ENCODE peak calls at places on chromosomes 5 and 9, in seven cellular contexts. One of them, this sample, is unnamed.

GRCh38 chr9:136947955-136948510 is 3.0 kb downstream of the C8G start:
- DNase-seq in stimulated activated CD4-positive, alpha-beta T cell treated with anti-CD3 and anti-CD28 coated beads, Interleukin-1b, Interleukin-23, amount 100 ng/mL, for 24 hours: no peak
- DNase-seq in naive thymus-derived CD8-positive, alpha-beta T cell: no peak
- DNase-seq in PC-3: peak
- DNase-seq in AG09319: no peak
- DNase-seq in AG04450: no peak
- DNase-seq in DMS 273 treated with DMSO at 0.1 percent for 48 hours: no peak
- DNase-seq in this sample: peak

GRCh38 chr5:97501965-97502305 is 318.9 kb upstream of the RIOK2 start:
- DNase-seq in stimulated activated CD4-positive, alpha-beta T cell treated with anti-CD3 and anti-CD28 coated beads, Interleukin-1b, Interleukin-23, amount 100 ng/mL, for 24 hours: no peak
- DNase-seq in naive thymus-derived CD8-positive, alpha-beta T cell: no peak
- DNase-seq in PC-3: peak
- DNase-seq in AG09319: no peak
- DNase-seq in AG04450: no peak
- DNase-seq in DMS 273 treated with DMSO at 0.1 percent for 48 hours: no peak
- DNase-seq in this sample: no peak

GRCh38 chr9:116767219-116767618 is 80.1 kb downstream of the TRIM32 start:
- DNase-seq in stimulated activated CD4-positive, alpha-beta T cell treated with anti-CD3 and anti-CD28 coated beads, Interleukin-1b, Interleukin-23, amount 100 ng/mL, for 24 hours: no peak
- DNase-seq in naive thymus-derived CD8-positive, alpha-beta T cell: no peak
- DNase-seq in PC-3: no peak
- DNase-seq in AG09319: no peak
- DNase-seq in AG04450: no peak
- DNase-seq in DMS 273 treated with DMSO at 0.1 percent for 48 hours: no peak
- DNase-seq in this sample: no peak

GRCh38 chr5:153896117-153896516 is 142.6 kb downstream of the FAM114A2 start:
- DNase-seq in stimulated activated CD4-positive, alpha-beta T cell treated with anti-CD3 and anti-CD28 coated beads, Interleukin-1b, Interleukin-23, amount 100 ng/mL, for 24 hours: no peak
- DNase-seq in naive thymus-derived CD8-positive, alpha-beta T cell: no peak
- DNase-seq in PC-3: no peak
- DNase-seq in AG09319: no peak
- DNase-seq in AG04450: no peak
- DNase-seq in DMS 273 treated with DMSO at 0.1 percent for 48 hours: no peak
- DNase-seq in this sample: no peak

GRCh38 chr9:125556046-125556445 is 151.0 kb downstream of the MAPKAP1 start:
- DNase-seq in stimulated activated CD4-positive, alpha-beta T cell treated with anti-CD3 and anti-CD28 coated beads, Interleukin-1b, Interleukin-23, amount 100 ng/mL, for 24 hours: no peak
- DNase-seq in naive thymus-derived CD8-positive, alpha-beta T cell: no peak
- DNase-seq in PC-3: no peak
- DNase-seq in AG09319: no peak
- DNase-seq in AG04450: no peak
- DNase-seq in DMS 273 treated with DMSO at 0.1 percent for 48 hours: no peak
- DNase-seq in this sample: peak

GRCh38 chr9:26947736-26948135 is 694 bp upstream of the PLAA start:
- DNase-seq in stimulated activated CD4-positive, alpha-beta T cell treated with anti-CD3 and anti-CD28 coated beads, Interleukin-1b, Interleukin-23, amount 100 ng/mL, for 24 hours: no peak
- DNase-seq in naive thymus-derived CD8-positive, alpha-beta T cell: no peak
- DNase-seq in PC-3: no peak
- DNase-seq in AG09319: no peak
- DNase-seq in AG04450: no peak
- DNase-seq in DMS 273 treated with DMSO at 0.1 percent for 48 hours: no peak
- DNase-seq in this sample: no peak

GRCh38 chr5:169098331-169099121 is 202.4 kb downstream of the SLIT3 start:
- DNase-seq in stimulated activated CD4-positive, alpha-beta T cell treated with anti-CD3 and anti-CD28 coated beads, Interleukin-1b, Interleukin-23, amount 100 ng/mL, for 24 hours: no peak
- DNase-seq in naive thymus-derived CD8-positive, alpha-beta T cell: no peak
- DNase-seq in PC-3: no peak
- DNase-seq in AG09319: no peak
- DNase-seq in AG04450: no peak
- DNase-seq in DMS 273 treated with DMSO at 0.1 percent for 48 hours: no peak
- DNase-seq in this sample: no peak

GRCh38 chr5:77632526-77633268 is 5.8 kb downstream of the OTP start:
- DNase-seq in stimulated activated CD4-positive, alpha-beta T cell treated with anti-CD3 and anti-CD28 coated beads, Interleukin-1b, Interleukin-23, amount 100 ng/mL, for 24 hours: no peak
- DNase-seq in naive thymus-derived CD8-positive, alpha-beta T cell: no peak
- DNase-seq in PC-3: no peak
- DNase-seq in AG09319: no peak
- DNase-seq in AG04450: no peak
- DNase-seq in DMS 273 treated with DMSO at 0.1 percent for 48 hours: no peak
- DNase-seq in this sample: no peak

GRCh38 chr5:108529381-108529780 is 147.5 kb upstream of the FBXL17 start:
- DNase-seq in stimulated activated CD4-positive, alpha-beta T cell treated with anti-CD3 and anti-CD28 coated beads, Interleukin-1b, Interleukin-23, amount 100 ng/mL, for 24 hours: no peak
- DNase-seq in naive thymus-derived CD8-positive, alpha-beta T cell: no peak
- DNase-seq in PC-3: peak
- DNase-seq in AG09319: no peak
- DNase-seq in AG04450: peak
- DNase-seq in DMS 273 treated with DMSO at 0.1 percent for 48 hours: no peak
- DNase-seq in this sample: no peak

GRCh38 chr9:129415031-129415953 is 205.6 kb downstream of the C9orf50 start:
- DNase-seq in stimulated activated CD4-positive, alpha-beta T cell treated with anti-CD3 and anti-CD28 coated beads, Interleukin-1b, Interleukin-23, amount 100 ng/mL, for 24 hours: no peak
- DNase-seq in naive thymus-derived CD8-positive, alpha-beta T cell: no peak
- DNase-seq in PC-3: no peak
- DNase-seq in AG09319: no peak
- DNase-seq in AG04450: no peak
- DNase-seq in DMS 273 treated with DMSO at 0.1 percent for 48 hours: no peak
- DNase-seq in this sample: no peak

GRCh38 chr5:79147076-79147475 is 35.5 kb downstream of the BHMT start:
- DNase-seq in stimulated activated CD4-positive, alpha-beta T cell treated with anti-CD3 and anti-CD28 coated beads, Interleukin-1b, Interleukin-23, amount 100 ng/mL, for 24 hours: no peak
- DNase-seq in naive thymus-derived CD8-positive, alpha-beta T cell: no peak
- DNase-seq in PC-3: no peak
- DNase-seq in AG09319: no peak
- DNase-seq in AG04450: no peak
- DNase-seq in DMS 273 treated with DMSO at 0.1 percent for 48 hours: no peak
- DNase-seq in this sample: no peak

GRCh38 chr9:121026260-121026691 is 23.8 kb downstream of the C5 start:
- DNase-seq in stimulated activated CD4-positive, alpha-beta T cell treated with anti-CD3 and anti-CD28 coated beads, Interleukin-1b, Interleukin-23, amount 100 ng/mL, for 24 hours: no peak
- DNase-seq in naive thymus-derived CD8-positive, alpha-beta T cell: no peak
- DNase-seq in PC-3: peak
- DNase-seq in AG09319: no peak
- DNase-seq in AG04450: no peak
- DNase-seq in DMS 273 treated with DMSO at 0.1 percent for 48 hours: no peak
- DNase-seq in this sample: no peak

GRCh38 chr5:31755299-31756053 is 116.5 kb downstream of the PDZD2 start:
- DNase-seq in stimulated activated CD4-positive, alpha-beta T cell treated with anti-CD3 and anti-CD28 coated beads, Interleukin-1b, Interleukin-23, amount 100 ng/mL, for 24 hours: no peak
- DNase-seq in naive thymus-derived CD8-positive, alpha-beta T cell: no peak
- DNase-seq in PC-3: no peak
- DNase-seq in AG09319: no peak
- DNase-seq in AG04450: no peak
- DNase-seq in DMS 273 treated with DMSO at 0.1 percent for 48 hours: no peak
- DNase-seq in this sample: no peak

GRCh38 chr9:35906923-35907699 is 1.1 kb downstream of the HRCT1 start:
- DNase-seq in stimulated activated CD4-positive, alpha-beta T cell treated with anti-CD3 and anti-CD28 coated beads, Interleukin-1b, Interleukin-23, amount 100 ng/mL, for 24 hours: no peak
- DNase-seq in naive thymus-derived CD8-positive, alpha-beta T cell: no peak
- DNase-seq in PC-3: peak
- DNase-seq in AG09319: peak
- DNase-seq in AG04450: no peak
- DNase-seq in DMS 273 treated with DMSO at 0.1 percent for 48 hours: peak
- DNase-seq in this sample: no peak

GRCh38 chr9:105194234-105194633 is 50.2 kb upstream of the SLC44A1 start:
- DNase-seq in stimulated activated CD4-positive, alpha-beta T cell treated with anti-CD3 and anti-CD28 coated beads, Interleukin-1b, Interleukin-23, amount 100 ng/mL, for 24 hours: no peak
- DNase-seq in naive thymus-derived CD8-positive, alpha-beta T cell: no peak
- DNase-seq in PC-3: peak
- DNase-seq in AG09319: no peak
- DNase-seq in AG04450: no peak
- DNase-seq in DMS 273 treated with DMSO at 0.1 percent for 48 hours: no peak
- DNase-seq in this sample: no peak

GRCh38 chr9:20990867-20991266 is 40.6 kb downstream of the HACD4 start:
- DNase-seq in stimulated activated CD4-positive, alpha-beta T cell treated with anti-CD3 and anti-CD28 coated beads, Interleukin-1b, Interleukin-23, amount 100 ng/mL, for 24 hours: no peak
- DNase-seq in naive thymus-derived CD8-positive, alpha-beta T cell: no peak
- DNase-seq in PC-3: no peak
- DNase-seq in AG09319: no peak
- DNase-seq in AG04450: no peak
- DNase-seq in DMS 273 treated with DMSO at 0.1 percent for 48 hours: no peak
- DNase-seq in this sample: no peak

GRCh38 chr9:130191749-130192120 is 19.5 kb downstream of the NCS1 start:
- DNase-seq in stimulated activated CD4-positive, alpha-beta T cell treated with anti-CD3 and anti-CD28 coated beads, Interleukin-1b, Interleukin-23, amount 100 ng/mL, for 24 hours: no peak
- DNase-seq in naive thymus-derived CD8-positive, alpha-beta T cell: no peak
- DNase-seq in PC-3: no peak
- DNase-seq in AG09319: no peak
- DNase-seq in AG04450: no peak
- DNase-seq in DMS 273 treated with DMSO at 0.1 percent for 48 hours: no peak
- DNase-seq in this sample: peak